ENCODE peak calls at places on chromosomes 3 and 15, in four cellular contexts. A is adrenal gland, S is GM06990, N is endodermal cell. P is an unnamed sample.

GRCh38 chr15:68821898-68822380 is 1.2 kb upstream of the ANP32A start:
- DNase-seq in A (no peak), S (no peak), N (peak; percentile 59), P (no peak)

GRCh38 chr3:48456466-48456865 is 9.9 kb downstream of the ATRIP start:
- DNase-seq in A (no peak), S (no peak), N (no peak), P (no peak)

GRCh38 chr3:143352850-143353550 is 233.4 kb downstream of the CHST2 start:
- DNase-seq in A (no peak), S (no peak), N (peak; percentile 77), P (no peak)

GRCh38 chr15:44813231-44813630 is 76.9 kb downstream of the TRIM69 start:
- DNase-seq in A (no peak), S (no peak), N (no peak), P (no peak)

GRCh38 chr3:122682016-122682374 is 1.4 kb downstream of the PARP14 start:
- DNase-seq in A (no peak), S (no peak), N (no peak), P (no peak)

GRCh38 chr15:86034904-86035303 is 44.8 kb upstream of the AGBL1 start:
- DNase-seq in A (no peak), S (no peak), N (no peak), P (no peak)

GRCh38 chr15:39919740-39920509 is at the start of gene GPR176:
- DNase-seq in A (peak; percentile 33), S (peak; percentile 32), N (peak; percentile 84), P (peak; percentile 93)

GRCh38 chr3:141414141-141414689 is 45.9 kb downstream of the ZBTB38 start:
- DNase-seq in A (no peak), S (no peak), N (no peak), P (peak; percentile 88)

GRCh38 chr15:20659265-20659664 is 117.7 kb upstream of the GOLGA6L6 start:
- DNase-seq in A (no peak), S (no peak), N (no peak), P (no peak)

GRCh38 chr3:70840106-70840870 is 527.9 kb upstream of the MDFIC2 start:
- DNase-seq in A (no peak), S (no peak), N (peak; percentile 57), P (no peak)

GRCh38 chr15:73560501-73561117 is 72.6 kb downstream of the NPTN start:
- DNase-seq in A (no peak), S (peak; percentile 20), N (no peak), P (peak; percentile 70)

GRCh38 chr3:126753191-126754160 is 49.4 kb downstream of the CHCHD6 start:
- DNase-seq in A (no peak), S (no peak), N (no peak), P (peak; percentile 77)

GRCh38 chr3:57079221-57079831 is 18.9 kb downstream of the SPATA12 start:
- DNase-seq in A (peak; percentile 63), S (peak; percentile 60), N (peak; percentile 94), P (peak; percentile 18)

GRCh38 chr15:79007066-79007465 is 62.2 kb upstream of the CTSH start:
- DNase-seq in A (no peak), S (no peak), N (peak; percentile 94), P (peak; percentile 59)

GRCh38 chr3:64454179-64454578 is 228.9 kb upstream of the PRICKLE2 start:
- DNase-seq in A (no peak), S (no peak), N (no peak), P (peak; percentile 66)

GRCh38 chr3:134473868-134474546 is 11.8 kb downstream of the ANAPC13 start:
- DNase-seq in A (peak; percentile 78), S (no peak), N (peak; percentile 92), P (peak; percentile 86)

GRCh38 chr3:149342413-149343340 is 9.2 kb upstream of the TM4SF18 start:
- DNase-seq in A (no peak), S (no peak), N (no peak), P (peak; percentile 87)

GRCh38 chr3:112774293-112774926 is 72.3 kb downstream of the CD200R1L start:
- DNase-seq in A (no peak), S (no peak), N (no peak), P (peak; percentile 72)

GRCh38 chr3:192879346-192880031 is 38.2 kb downstream of the MB21D2 start:
- DNase-seq in A (no peak), S (no peak), N (peak; percentile 87), P (peak; percentile 99)

GRCh38 chr3:70731046-70731445 is 418.6 kb upstream of the MDFIC2 start:
- DNase-seq in A (no peak), S (no peak), N (no peak), P (no peak)

GRCh38 chr3:8338424-8338823 is 163.2 kb upstream of the LMCD1 start:
- DNase-seq in A (no peak), S (no peak), N (no peak), P (no peak)

GRCh38 chr15:60766391-60767128 is 287.6 kb upstream of the ICE2 start:
- DNase-seq in A (no peak), S (no peak), N (peak; percentile 66), P (no peak)

GRCh38 chr3:43867673-43868072 is 176.9 kb downstream of the ABHD5 start:
- DNase-seq in A (peak; percentile 24), S (no peak), N (peak; percentile 33), P (peak; percentile 97)

GRCh38 chr3:10614160-10614559 is 108.8 kb upstream of the ATP2B2 start:
- DNase-seq in A (no peak), S (no peak), N (no peak), P (no peak)

GRCh38 chr3:182183716-182184430 is 472.1 kb downstream of the SOX2 start:
- DNase-seq in A (no peak), S (no peak), N (no peak), P (no peak)

GRCh38 chr3:72657666-72658065 is 190.6 kb downstream of the SHQ1 start:
- DNase-seq in A (no peak), S (no peak), N (no peak), P (no peak)

GRCh38 chr3:51888463-51889105 is 13.2 kb upstream of the IQCF5 start:
- DNase-seq in A (no peak), S (no peak), N (no peak), P (no peak)

GRCh38 chr3:8095724-8096123 is 405.9 kb upstream of the LMCD1 start:
- DNase-seq in A (no peak), S (no peak), N (peak; percentile 84), P (peak; percentile 1)

GRCh38 chr3:133992951-133993595 is 36.7 kb downstream of the SLCO2A1 start:
- DNase-seq in A (no peak), S (no peak), N (peak; percentile 38), P (no peak)

GRCh38 chr3:101928890-101929289 is 79.6 kb downstream of the NFKBIZ start:
- DNase-seq in A (no peak), S (no peak), N (no peak), P (peak; percentile 47)

GRCh38 chr15:37837276-37837675 is 97.2 kb upstream of the TMCO5A start:
- DNase-seq in A (no peak), S (no peak), N (no peak), P (peak; percentile 21)

GRCh38 chr3:187996609-187997008 is 157.3 kb upstream of the LPP start:
- DNase-seq in A (no peak), S (no peak), N (no peak), P (no peak)

GRCh38 chr3:56939759-56940323 is 120.6 kb upstream of the SPATA12 start:
- DNase-seq in A (no peak), S (no peak), N (no peak), P (no peak)

GRCh38 chr15:74723187-74723586 is 2.1 kb downstream of the CYP1A1 start:
- DNase-seq in A (no peak), S (no peak), N (no peak), P (no peak)

GRCh38 chr15:74724570-74725240 is 623 bp downstream of the CYP1A1 start:
- DNase-seq in A (no peak), S (no peak), N (no peak), P (no peak)

GRCh38 chr15:74725241-74725774 is at the start of gene CYP1A1:
- DNase-seq in A (no peak), S (no peak), N (peak; percentile 85), P (no peak)

GRCh38 chr15:74722591-74722990 is 2.7 kb downstream of the CYP1A1 start:
- DNase-seq in A (no peak), S (no peak), N (no peak), P (no peak)

DNA sequence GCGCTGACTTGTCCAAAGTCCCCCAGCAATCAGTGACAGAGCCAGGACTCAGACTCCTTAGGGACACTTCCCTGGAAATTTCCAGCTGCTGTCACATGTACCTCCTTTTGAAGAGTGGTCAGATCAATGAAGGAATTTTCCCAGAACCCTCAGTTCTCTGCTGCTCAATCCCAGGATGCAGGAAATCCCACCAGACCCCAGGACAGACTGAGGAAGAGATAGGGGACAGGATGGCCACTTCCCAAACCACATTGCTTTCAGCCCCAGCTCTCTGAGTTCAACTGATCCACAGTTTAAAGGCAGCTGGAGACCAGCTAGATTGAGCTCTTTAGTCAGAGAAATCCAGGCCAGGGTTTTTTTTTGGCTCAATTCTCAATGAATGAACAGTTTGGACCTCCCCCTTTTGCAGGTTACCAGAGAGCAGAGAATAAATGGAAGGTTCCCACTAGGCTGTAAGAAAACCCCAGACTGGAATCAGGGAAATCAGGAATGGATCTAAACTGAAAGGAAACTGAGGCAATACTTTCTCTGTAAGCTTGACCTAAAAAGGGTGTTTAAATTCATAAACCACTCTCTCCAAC is 1.5 kb downstream of the CYP1A1 start:
- DNase-seq in A (peak; percentile 25), S (no peak), N (peak; percentile 57), P (peak; percentile 46)
- H3K4me3 ChIP-seq in A (no peak overlapping the region), S (no peak overlapping the region), N (no peak overlapping the region), P (no peak overlapping the region)

DNA sequence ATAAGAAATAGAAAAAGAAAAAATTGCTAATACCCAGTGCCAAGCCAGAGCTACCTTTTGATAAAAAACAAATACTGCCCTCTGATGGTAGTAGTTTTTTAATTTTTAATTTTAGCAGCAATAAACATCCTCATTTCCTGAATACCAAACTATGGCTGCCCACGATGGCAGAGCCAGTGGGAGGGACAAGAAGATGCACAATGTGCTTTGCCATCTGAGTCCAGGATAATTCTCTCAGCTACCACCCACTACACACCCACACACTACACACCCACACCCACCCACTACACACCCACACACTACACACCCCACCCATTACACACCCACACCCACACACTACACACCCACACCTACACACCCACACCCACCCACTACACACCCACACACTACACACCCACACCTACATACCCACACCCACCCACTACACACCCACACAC is 17.8 kb downstream of the CEP19 start:
- DNase-seq in A (no peak), S (no peak), N (no peak), P (no peak)
- TF ChIP-seq CTCF in A (no peak), S (peak; percentile 2), N (no peak), P (no peak)

DNA sequence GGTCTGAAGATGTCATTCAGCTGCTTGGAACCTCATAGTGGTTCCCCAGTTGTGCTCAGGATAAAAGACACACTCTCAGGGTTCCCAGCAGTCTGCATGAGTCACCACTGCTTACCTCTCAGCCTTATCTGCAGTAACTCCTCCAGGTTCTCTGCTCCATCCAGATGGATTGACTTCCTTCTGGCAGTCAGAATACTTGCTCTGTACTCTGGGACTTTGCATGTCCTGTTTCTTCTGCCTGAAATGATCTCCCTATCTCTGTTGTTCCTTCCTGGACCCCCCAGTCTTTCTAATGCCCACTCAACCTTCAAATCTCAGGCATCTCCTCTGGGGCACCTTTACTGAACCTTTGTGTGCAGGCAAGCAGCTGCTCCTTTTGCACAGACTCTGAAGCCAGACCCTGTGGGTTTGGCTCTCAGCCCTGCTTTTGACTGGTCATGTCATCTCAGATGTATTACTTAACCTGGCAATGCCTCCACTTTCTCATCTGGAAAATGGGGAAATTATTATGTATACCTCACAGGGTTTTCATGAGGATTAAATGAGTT is 38.4 kb downstream of the ITPR1 start:
- DNase-seq in A (no peak), S (no peak), N (peak; percentile 22), P (no peak)
- H3K4me3 ChIP-seq in A (no peak overlapping the region), S (no peak overlapping the region), N (no peak overlapping the region), P (no peak overlapping the region)

GRCh38 chr15:72216079-72216478 is 14.9 kb downstream of the PKM start:
- DNase-seq in A (no peak), S (no peak), N (no peak), P (no peak)
- TF ChIP-seq CTCF in A (no peak), S (no peak), N (no peak), P (no peak)

P was measured in AG10803.